ENCODE peak calls at places on chromosomes 16 and 17, in seven cellular contexts. One of them, this sample, is unnamed.

GRCh38 chr17:48604770-48605329 is at the start of gene HOXB6:
- DNase-seq in aorta: no peak
- DNase-seq in naive thymus-derived CD4-positive, alpha-beta T cell: no peak
- DNase-seq in heart right ventricle: no peak
- DNase-seq in esophagus muscularis mucosa: no peak
- DNase-seq in uterus: no peak
- DNase-seq in CD4-positive, CD25-positive, alpha-beta regulatory T cell: no peak
- DNase-seq in this sample: no peak

GRCh38 chr16:88816736-88817535 is 5.2 kb upstream of the APRT start:
- DNase-seq in aorta: no peak
- DNase-seq in naive thymus-derived CD4-positive, alpha-beta T cell: no peak
- DNase-seq in CD4-positive, CD25-positive, alpha-beta regulatory T cell: no peak
- DNase-seq in heart right ventricle: no peak
- DNase-seq in esophagus muscularis mucosa: no peak
- DNase-seq in uterus: no peak
- DNase-seq in this sample: no peak

GRCh38 chr17:67374329-67375053 is 2.6 kb upstream of the PITPNC1 start:
- DNase-seq in uterus: peak; percentile 74
- DNase-seq in CD4-positive, CD25-positive, alpha-beta regulatory T cell: peak; percentile 75
- DNase-seq in aorta: peak; percentile 92
- DNase-seq in naive thymus-derived CD4-positive, alpha-beta T cell: peak; percentile 81
- DNase-seq in heart right ventricle: peak; percentile 89
- DNase-seq in esophagus muscularis mucosa: peak; percentile 96
- DNase-seq in this sample: peak; percentile 89

GRCh38 chr16:2147981-2148671 is at the start of gene RAB26:
- DNase-seq in esophagus muscularis mucosa: no peak
- DNase-seq in heart right ventricle: peak; percentile 84
- DNase-seq in CD4-positive, CD25-positive, alpha-beta regulatory T cell: peak; percentile 52
- DNase-seq in aorta: peak; percentile 89
- DNase-seq in uterus: peak; percentile 66
- DNase-seq in naive thymus-derived CD4-positive, alpha-beta T cell: peak; percentile 76
- DNase-seq in this sample: peak; percentile 83

GRCh38 chr16:2971985-2972784 is 3.0 kb downstream of the PAQR4 start:
- DNase-seq in esophagus muscularis mucosa: no peak
- DNase-seq in aorta: no peak
- DNase-seq in naive thymus-derived CD4-positive, alpha-beta T cell: no peak
- DNase-seq in heart right ventricle: no peak
- DNase-seq in uterus: no peak
- DNase-seq in CD4-positive, CD25-positive, alpha-beta regulatory T cell: no peak
- DNase-seq in this sample: no peak

GRCh38 chr17:4958102-4958501 is 7.2 kb downstream of the ENO3 start:
- DNase-seq in heart right ventricle: no peak
- DNase-seq in uterus: no peak
- DNase-seq in aorta: no peak
- DNase-seq in CD4-positive, CD25-positive, alpha-beta regulatory T cell: no peak
- DNase-seq in esophagus muscularis mucosa: no peak
- DNase-seq in naive thymus-derived CD4-positive, alpha-beta T cell: no peak
- DNase-seq in this sample: no peak

GRCh38 chr17:66580601-66581385 is 254.1 kb upstream of the CACNG5 start:
- DNase-seq in esophagus muscularis mucosa: no peak
- DNase-seq in heart right ventricle: peak; percentile 19
- DNase-seq in aorta: no peak
- DNase-seq in uterus: peak; percentile 43
- DNase-seq in CD4-positive, CD25-positive, alpha-beta regulatory T cell: no peak
- DNase-seq in naive thymus-derived CD4-positive, alpha-beta T cell: no peak
- DNase-seq in this sample: no peak

GRCh38 chr17:69999253-69999652 is 75.8 kb upstream of the KCNJ16 start:
- DNase-seq in heart right ventricle: no peak
- DNase-seq in CD4-positive, CD25-positive, alpha-beta regulatory T cell: no peak
- DNase-seq in naive thymus-derived CD4-positive, alpha-beta T cell: no peak
- DNase-seq in uterus: no peak
- DNase-seq in aorta: no peak
- DNase-seq in esophagus muscularis mucosa: no peak
- DNase-seq in this sample: no peak

GRCh38 chr16:89150090-89150835 is 21.3 kb upstream of the CDH15 start:
- DNase-seq in naive thymus-derived CD4-positive, alpha-beta T cell: no peak
- DNase-seq in esophagus muscularis mucosa: no peak
- DNase-seq in CD4-positive, CD25-positive, alpha-beta regulatory T cell: no peak
- DNase-seq in aorta: peak; percentile 32
- DNase-seq in heart right ventricle: no peak
- DNase-seq in uterus: no peak
- DNase-seq in this sample: no peak

GRCh38 chr17:50947844-50948514 is 81.8 kb upstream of the TOB1 start:
- DNase-seq in uterus: no peak
- DNase-seq in CD4-positive, CD25-positive, alpha-beta regulatory T cell: no peak
- DNase-seq in aorta: peak; percentile 75
- DNase-seq in heart right ventricle: peak; percentile 73
- DNase-seq in esophagus muscularis mucosa: no peak
- DNase-seq in naive thymus-derived CD4-positive, alpha-beta T cell: no peak
- DNase-seq in this sample: peak; percentile 65

GRCh38 chr16:77807-78443 is at the start of gene MPG:
- DNase-seq in naive thymus-derived CD4-positive, alpha-beta T cell: peak; percentile 94
- DNase-seq in uterus: peak; percentile 92
- DNase-seq in aorta: peak; percentile 92
- DNase-seq in CD4-positive, CD25-positive, alpha-beta regulatory T cell: peak; percentile 77
- DNase-seq in heart right ventricle: peak; percentile 92
- DNase-seq in esophagus muscularis mucosa: peak; percentile 95
- DNase-seq in this sample: peak; percentile 91

GRCh38 chr17:60661489-60661888 is 16.2 kb upstream of the BCAS3 start:
- DNase-seq in uterus: no peak
- DNase-seq in naive thymus-derived CD4-positive, alpha-beta T cell: no peak
- DNase-seq in aorta: no peak
- DNase-seq in CD4-positive, CD25-positive, alpha-beta regulatory T cell: no peak
- DNase-seq in heart right ventricle: no peak
- DNase-seq in esophagus muscularis mucosa: no peak
- DNase-seq in this sample: no peak

DNA sequence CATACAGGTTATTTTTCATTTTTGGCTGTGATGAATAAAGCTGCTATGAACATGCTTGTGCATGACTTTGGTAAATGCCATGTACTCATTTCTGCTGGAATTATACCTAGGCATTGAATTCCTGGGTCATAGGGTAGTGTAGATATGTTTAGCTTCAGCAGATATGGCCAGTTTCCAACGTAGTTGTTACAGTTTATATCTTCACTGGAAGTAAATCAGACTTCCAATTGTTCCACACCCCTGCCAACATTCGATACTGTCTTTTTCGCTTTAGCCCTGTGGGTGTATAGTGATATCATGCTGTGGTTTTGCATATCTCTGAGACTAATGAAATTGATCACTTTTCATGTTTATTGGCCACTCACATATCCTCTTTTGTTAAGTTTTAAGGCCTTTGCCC is 50.4 kb downstream of the ARHGAP27 start:
- DNase-seq in uterus: no peak
- DNase-seq in esophagus muscularis mucosa: no peak
- DNase-seq in aorta: no peak
- DNase-seq in naive thymus-derived CD4-positive, alpha-beta T cell: no peak
- DNase-seq in heart right ventricle: no peak
- DNase-seq in CD4-positive, CD25-positive, alpha-beta regulatory T cell: no peak
- DNase-seq in this sample: no peak
- H3K4me3 ChIP-seq in uterus: no peak overlapping the region
- H3K4me3 ChIP-seq in esophagus muscularis mucosa: no peak overlapping the region
- H3K4me3 ChIP-seq in aorta: no peak overlapping the region
- H3K4me3 ChIP-seq in naive thymus-derived CD4-positive, alpha-beta T cell: no peak overlapping the region
- H3K4me3 ChIP-seq in heart right ventricle: no peak overlapping the region
- H3K4me3 ChIP-seq in CD4-positive, CD25-positive, alpha-beta regulatory T cell: no peak overlapping the region
- H3K4me3 ChIP-seq in this sample: no peak overlapping the region

GRCh38 chr17:81365601-81366585 is 29.4 kb upstream of the BAHCC1 start:
- DNase-seq in esophagus muscularis mucosa: no peak
- DNase-seq in aorta: peak; percentile 73
- DNase-seq in heart right ventricle: no peak
- DNase-seq in CD4-positive, CD25-positive, alpha-beta regulatory T cell: no peak
- DNase-seq in uterus: peak; percentile 70
- DNase-seq in naive thymus-derived CD4-positive, alpha-beta T cell: no peak
- DNase-seq in this sample: no peak
- H3K4me1 ChIP-seq in esophagus muscularis mucosa: peaks cover 28% of the 10 kb centered on the region
- H3K4me1 ChIP-seq in aorta: no peaks in the 10 kb centered on the region
- H3K4me1 ChIP-seq in heart right ventricle: peaks cover 17% of the 10 kb centered on the region
- H3K4me1 ChIP-seq in CD4-positive, CD25-positive, alpha-beta regulatory T cell: peaks cover 15% of the 10 kb centered on the region
- H3K4me1 ChIP-seq in uterus: no peaks in the 10 kb centered on the region
- H3K4me1 ChIP-seq in naive thymus-derived CD4-positive, alpha-beta T cell: peaks cover 12% of the 10 kb centered on the region
- H3K4me1 ChIP-seq in this sample: peaks cover 17% of the 10 kb centered on the region

GRCh38 chr17:76543482-76544122 is 3.8 kb downstream of the PRCD start:
- DNase-seq in naive thymus-derived CD4-positive, alpha-beta T cell: no peak
- DNase-seq in CD4-positive, CD25-positive, alpha-beta regulatory T cell: no peak
- DNase-seq in uterus: no peak
- DNase-seq in heart right ventricle: no peak
- DNase-seq in esophagus muscularis mucosa: no peak
- DNase-seq in aorta: no peak
- DNase-seq in this sample: peak; percentile 21
- H3K4me3 ChIP-seq in naive thymus-derived CD4-positive, alpha-beta T cell: no peak overlapping the region
- H3K4me3 ChIP-seq in CD4-positive, CD25-positive, alpha-beta regulatory T cell: no peak overlapping the region
- H3K4me3 ChIP-seq in uterus: no peak overlapping the region
- H3K4me3 ChIP-seq in heart right ventricle: peak overlapping the region; percentile 21
- H3K4me3 ChIP-seq in esophagus muscularis mucosa: no peak overlapping the region
- H3K4me3 ChIP-seq in aorta: no peak overlapping the region
- H3K4me3 ChIP-seq in this sample: peak overlapping the region; percentile 47

GRCh38 chr17:80068301-80069160 is 32.1 kb downstream of the CCDC40 start:
- DNase-seq in aorta: peak; percentile 65
- DNase-seq in CD4-positive, CD25-positive, alpha-beta regulatory T cell: no peak
- DNase-seq in naive thymus-derived CD4-positive, alpha-beta T cell: no peak
- DNase-seq in esophagus muscularis mucosa: no peak
- DNase-seq in uterus: peak; percentile 79
- DNase-seq in heart right ventricle: peak; percentile 40
- DNase-seq in this sample: no peak

GRCh38 chr17:80067393-80067986 is 31.0 kb downstream of the CCDC40 start:
- DNase-seq in aorta: no peak
- DNase-seq in esophagus muscularis mucosa: no peak
- DNase-seq in CD4-positive, CD25-positive, alpha-beta regulatory T cell: no peak
- DNase-seq in naive thymus-derived CD4-positive, alpha-beta T cell: no peak
- DNase-seq in uterus: no peak
- DNase-seq in heart right ventricle: no peak
- DNase-seq in this sample: no peak

GRCh38 chr17:80064696-80065095 is 28.3 kb downstream of the CCDC40 start:
- DNase-seq in CD4-positive, CD25-positive, alpha-beta regulatory T cell: no peak
- DNase-seq in aorta: no peak
- DNase-seq in uterus: no peak
- DNase-seq in heart right ventricle: no peak
- DNase-seq in esophagus muscularis mucosa: no peak
- DNase-seq in naive thymus-derived CD4-positive, alpha-beta T cell: no peak
- DNase-seq in this sample: no peak

GRCh38 chr17:80063815-80064585 is 27.6 kb downstream of the CCDC40 start:
- DNase-seq in naive thymus-derived CD4-positive, alpha-beta T cell: no peak
- DNase-seq in uterus: peak; percentile 64
- DNase-seq in heart right ventricle: peak; percentile 38
- DNase-seq in CD4-positive, CD25-positive, alpha-beta regulatory T cell: no peak
- DNase-seq in esophagus muscularis mucosa: no peak
- DNase-seq in aorta: peak; percentile 81
- DNase-seq in this sample: no peak

DNA sequence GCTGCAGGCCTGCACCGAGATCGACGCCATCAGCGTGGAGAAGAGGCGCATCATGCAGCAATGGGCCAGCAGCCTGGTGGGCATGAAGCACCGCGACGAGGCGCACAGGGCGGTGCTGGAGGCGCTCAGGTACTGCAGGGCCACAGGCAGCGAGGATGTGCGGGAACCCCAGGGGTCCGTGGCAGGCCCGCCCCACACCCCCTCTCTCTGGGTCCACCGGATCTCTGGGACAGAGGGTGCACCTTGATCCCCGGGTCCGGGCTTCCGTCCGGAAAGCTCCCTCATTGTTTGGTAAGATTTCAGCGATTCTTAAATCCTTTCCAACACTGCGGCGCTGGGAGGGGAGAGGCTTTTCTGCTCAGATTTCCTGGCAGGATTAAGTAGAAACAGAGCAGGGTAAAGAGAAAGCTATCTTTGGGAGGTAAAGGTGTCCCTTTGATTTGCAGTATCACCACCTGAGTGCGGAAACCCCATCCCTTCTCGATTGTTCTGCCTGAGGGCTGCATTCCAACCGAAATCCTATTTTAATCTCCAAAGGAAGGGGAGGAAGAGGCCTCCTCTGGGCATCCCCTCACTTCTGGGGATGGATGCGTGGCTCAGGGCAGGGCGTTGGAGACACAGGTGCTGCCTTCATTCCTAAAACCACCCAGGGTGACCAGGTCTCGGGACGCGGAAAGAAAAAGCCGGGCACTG is 29.2 kb downstream of the CCDC40 start:
- DNase-seq in uterus: no peak
- DNase-seq in heart right ventricle: no peak
- DNase-seq in aorta: no peak
- DNase-seq in naive thymus-derived CD4-positive, alpha-beta T cell: no peak
- DNase-seq in esophagus muscularis mucosa: no peak
- DNase-seq in CD4-positive, CD25-positive, alpha-beta regulatory T cell: no peak
- DNase-seq in this sample: no peak
- H3K4me1 ChIP-seq in uterus: peaks cover 4% of the 10 kb centered on the region
- H3K4me1 ChIP-seq in heart right ventricle: peaks cover 36% of the 10 kb centered on the region
- H3K4me1 ChIP-seq in aorta: no peaks in the 10 kb centered on the region
- H3K4me1 ChIP-seq in naive thymus-derived CD4-positive, alpha-beta T cell: no peaks in the 10 kb centered on the region
- H3K4me1 ChIP-seq in esophagus muscularis mucosa: peaks cover 38% of the 10 kb centered on the region
- H3K4me1 ChIP-seq in CD4-positive, CD25-positive, alpha-beta regulatory T cell: no peaks in the 10 kb centered on the region
- H3K4me1 ChIP-seq in this sample: peaks cover 24% of the 10 kb centered on the region

DNA sequence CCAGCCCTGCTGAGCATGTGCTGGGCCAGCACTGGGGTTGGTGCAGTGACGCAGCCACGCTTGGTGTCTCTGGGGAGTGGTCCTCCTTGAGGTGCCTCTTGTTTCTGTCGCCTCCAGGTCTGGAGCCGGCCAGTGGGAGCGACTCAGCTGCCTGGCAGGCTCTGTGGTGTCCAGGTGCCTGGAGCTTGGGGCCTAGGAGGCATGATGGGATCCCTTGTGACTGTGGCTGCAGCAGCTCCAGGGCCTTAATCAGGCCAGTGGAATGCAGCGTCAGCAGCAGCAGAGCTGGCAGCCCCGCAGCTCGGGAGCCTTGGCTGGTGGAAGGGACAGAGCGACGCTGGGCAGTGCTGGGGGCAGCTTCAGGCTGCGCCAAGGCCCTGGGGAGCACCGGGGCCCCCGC is 74.7 kb upstream of the CIBAR2 start:
- DNase-seq in uterus: no peak
- DNase-seq in naive thymus-derived CD4-positive, alpha-beta T cell: no peak
- DNase-seq in esophagus muscularis mucosa: no peak
- DNase-seq in heart right ventricle: no peak
- DNase-seq in aorta: peak; percentile 80
- DNase-seq in CD4-positive, CD25-positive, alpha-beta regulatory T cell: no peak
- DNase-seq in this sample: peak; percentile 60
- H3K4me3 ChIP-seq in uterus: no peak overlapping the region
- H3K4me3 ChIP-seq in naive thymus-derived CD4-positive, alpha-beta T cell: no peak overlapping the region
- H3K4me3 ChIP-seq in esophagus muscularis mucosa: no peak overlapping the region
- H3K4me3 ChIP-seq in heart right ventricle: no peak overlapping the region
- H3K4me3 ChIP-seq in aorta: no peak overlapping the region
- H3K4me3 ChIP-seq in CD4-positive, CD25-positive, alpha-beta regulatory T cell: no peak overlapping the region
- H3K4me3 ChIP-seq in this sample: no peak overlapping the region

DNA sequence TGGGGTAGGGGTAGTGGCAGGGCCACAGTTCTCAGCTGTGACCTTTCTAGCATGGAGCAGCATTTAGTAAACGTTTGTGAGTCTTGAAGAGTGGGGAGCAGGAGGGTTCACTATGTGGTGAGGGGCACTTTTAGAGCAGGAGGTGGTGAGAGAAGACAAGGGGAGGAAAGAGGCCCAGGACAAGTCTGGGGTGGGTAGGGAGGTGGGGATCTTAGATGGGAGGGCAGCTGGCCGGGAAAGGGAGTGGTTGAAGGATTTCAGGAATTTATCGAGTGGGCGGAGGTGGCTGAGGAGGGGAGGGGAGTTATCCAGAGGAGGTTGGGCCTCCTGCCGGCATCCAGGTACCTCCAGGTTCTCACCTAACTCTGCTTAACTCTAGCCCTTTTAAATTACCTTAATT is 1.9 kb downstream of the CLEC16A start:
- DNase-seq in naive thymus-derived CD4-positive, alpha-beta T cell: no peak
- DNase-seq in CD4-positive, CD25-positive, alpha-beta regulatory T cell: no peak
- DNase-seq in uterus: no peak
- DNase-seq in aorta: no peak
- DNase-seq in esophagus muscularis mucosa: no peak
- DNase-seq in heart right ventricle: no peak
- DNase-seq in this sample: no peak
- H3K4me1 ChIP-seq in naive thymus-derived CD4-positive, alpha-beta T cell: peaks cover 15% of the 10 kb centered on the region
- H3K4me1 ChIP-seq in CD4-positive, CD25-positive, alpha-beta regulatory T cell: peaks cover 47% of the 10 kb centered on the region
- H3K4me1 ChIP-seq in uterus: no peaks in the 10 kb centered on the region
- H3K4me1 ChIP-seq in aorta: no peaks in the 10 kb centered on the region
- H3K4me1 ChIP-seq in esophagus muscularis mucosa: peaks cover 52% of the 10 kb centered on the region
- H3K4me1 ChIP-seq in heart right ventricle: peaks cover 54% of the 10 kb centered on the region
- H3K4me1 ChIP-seq in this sample: peaks cover 67% of the 10 kb centered on the region

GRCh38 chr17:75843577-75844529 is at the start of gene UNC13D:
- DNase-seq in naive thymus-derived CD4-positive, alpha-beta T cell: peak; percentile 59
- DNase-seq in CD4-positive, CD25-positive, alpha-beta regulatory T cell: peak; percentile 52
- DNase-seq in uterus: no peak
- DNase-seq in heart right ventricle: no peak
- DNase-seq in esophagus muscularis mucosa: no peak
- DNase-seq in aorta: no peak
- DNase-seq in this sample: no peak
- H3K4me3 ChIP-seq in naive thymus-derived CD4-positive, alpha-beta T cell: peak within 1 kb of the TSS; percentile 97
- H3K4me3 ChIP-seq in CD4-positive, CD25-positive, alpha-beta regulatory T cell: peak within 1 kb of the TSS; percentile 69
- H3K4me3 ChIP-seq in uterus: no peak within 1 kb of the TSS
- H3K4me3 ChIP-seq in heart right ventricle: peak within 1 kb of the TSS; percentile 19
- H3K4me3 ChIP-seq in esophagus muscularis mucosa: peak within 1 kb of the TSS; percentile 50
- H3K4me3 ChIP-seq in aorta: no peak within 1 kb of the TSS
- H3K4me3 ChIP-seq in this sample: peak within 1 kb of the TSS; percentile 39

This sample was measured in left ventricle myocardium inferior.